ENCODE peak calls at places on chromosomes 16 and 17, in seven cellular contexts. G is HFF-Myc, J is brain microvascular endothelial cell, U is heart left ventricle, R is esophagus squamous epithelium, Y is body of pancreas, H is AG10803. B is an unnamed sample.
A peak's percentile ranks its signal among the peaks of the same experiment; 100 is the strongest.

GRCh38 chr17:63117431-63117830 is 151.4 kb downstream of the TANC2 start:
- DNase-seq in Y (no peak), G (no peak), U (no peak), H (no peak), R (no peak), J (no peak), B (no peak)

GRCh38 chr17:68849673-68850260 is 105.4 kb downstream of the ABCA8 start:
- DNase-seq in G (peak; percentile 80), H (peak; percentile 68), Y (no peak), U (no peak), J (no peak), R (no peak), B (no peak)

GRCh38 chr16:81265052-81265451 is 26.6 kb downstream of the BCO1 start:
- DNase-seq in U (no peak), G (no peak), Y (no peak), R (no peak), H (no peak), J (no peak), B (no peak)

GRCh38 chr17:51046527-51047384 is 73.9 kb downstream of the SPAG9 start:
- DNase-seq in R (no peak), H (peak; percentile 89), Y (peak; percentile 68), G (peak; percentile 59), U (peak; percentile 58), J (peak; percentile 85), B (peak; percentile 89)

GRCh38 chr16:60310836-60311445 is 1576.8 kb upstream of the GOT2 start:
- DNase-seq in H (no peak), G (no peak), R (no peak), J (no peak), Y (no peak), U (no peak), B (no peak)

GRCh38 chr16:14418795-14419225 is 211.2 kb downstream of the PARN start:
- DNase-seq in U (no peak), H (no peak), R (no peak), Y (peak; percentile 65), J (no peak), G (no peak), B (no peak)

GRCh38 chr17:35769895-35770486 is 9.3 kb downstream of the C17orf50 start:
- DNase-seq in R (no peak), G (no peak), J (no peak), U (no peak), Y (no peak), H (no peak), B (no peak)

GRCh38 chr16:14302399-14303181 is 231.5 kb downstream of the MRTFB start:
- DNase-seq in U (peak; percentile 29), R (no peak), H (no peak), Y (peak; percentile 48), J (no peak), G (no peak), B (peak; percentile 67)

GRCh38 chr16:88703486-88704309 is 2.5 kb downstream of the RNF166 start:
- DNase-seq in H (no peak), G (no peak), Y (no peak), R (no peak), U (no peak), J (no peak), B (no peak)

DNA sequence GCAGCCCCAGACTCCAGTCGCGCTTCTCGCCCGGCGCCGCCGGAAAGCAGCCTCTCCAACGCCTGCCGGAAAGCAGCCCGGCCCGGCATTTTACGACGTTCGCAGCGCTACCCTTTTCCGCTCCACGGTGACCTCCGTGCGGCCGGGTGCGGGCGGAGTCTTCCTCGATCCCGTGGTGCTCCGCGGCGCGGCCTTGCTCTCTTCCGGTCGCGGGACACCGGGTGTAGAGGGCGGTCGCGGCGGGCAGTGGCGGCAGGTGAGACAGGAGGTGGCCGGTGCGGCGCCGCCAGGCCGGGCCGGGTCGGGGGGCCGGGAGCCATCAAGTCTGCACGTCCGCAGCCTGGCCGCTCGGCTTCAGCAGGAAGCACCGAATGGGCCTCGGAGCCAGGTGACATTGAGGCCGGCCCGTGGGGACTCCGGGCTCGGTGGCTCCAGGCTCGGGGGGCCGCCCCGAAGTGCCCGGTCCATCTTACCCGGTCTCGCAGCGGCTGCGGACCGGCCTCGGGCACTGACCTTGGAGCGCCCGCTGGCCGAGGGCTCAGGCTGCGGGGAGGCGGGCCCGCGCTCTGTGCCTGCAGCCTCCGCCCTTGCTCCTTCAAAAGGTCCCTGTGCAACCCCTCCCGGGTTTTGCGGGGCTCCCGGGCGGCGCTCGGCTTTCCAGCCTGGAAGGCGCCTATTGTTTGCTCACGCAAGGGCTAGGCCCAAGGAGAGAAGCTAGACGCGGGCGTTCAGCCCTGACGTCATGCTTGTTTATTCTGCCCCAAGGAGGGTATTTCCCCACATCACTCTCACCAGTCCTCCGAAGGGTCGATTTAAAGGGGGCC is at the start of the genes COX4I1 and EMC8:
- DNase-seq in J (peak; percentile 85), G (peak; percentile 59), Y (peak; percentile 96), U (peak; percentile 97), R (peak; percentile 63), H (peak; percentile 93), B (peak; percentile 96)
- H3K4me3 ChIP-seq in J (peak within 1 kb of the TSS; percentile 93), G (peak within 1 kb of the TSS; percentile 93), Y (peak within 1 kb of the TSS; percentile 90), U (peak within 1 kb of the TSS; percentile 85), R (peak within 1 kb of the TSS; percentile 95), H (peak within 1 kb of the TSS; percentile 94), B (peak within 1 kb of the TSS; percentile 96)

GRCh38 chr16:67407788-67408452 is 8.4 kb downstream of the ZDHHC1 start:
- DNase-seq in Y (no peak), J (no peak), R (no peak), U (no peak), G (no peak), H (no peak), B (no peak)
- TF ChIP-seq CTCF in Y (no peak), J (peak; percentile 37), R (no peak), U (no peak), G (no peak), H (peak; percentile 23), B (peak; percentile 15)

GRCh38 chr16:73037331-73037745 is 10.6 kb downstream of the ZFHX3 start:
- DNase-seq in H (no peak), G (no peak), Y (peak; percentile 40), R (no peak), U (peak; percentile 38), J (no peak), B (peak; percentile 47)

GRCh38 chr16:73040735-73041402 is 7.1 kb downstream of the ZFHX3 start:
- DNase-seq in U (no peak), G (no peak), R (no peak), H (no peak), J (no peak), Y (no peak), B (no peak)

GRCh38 chr16:73036074-73036826 is 11.7 kb downstream of the ZFHX3 start:
- DNase-seq in R (no peak), U (no peak), G (no peak), H (no peak), Y (no peak), J (no peak), B (no peak)

GRCh38 chr16:73040136-73040535 is 7.8 kb downstream of the ZFHX3 start:
- DNase-seq in H (no peak), R (no peak), J (no peak), G (no peak), Y (no peak), U (no peak), B (no peak)

GRCh38 chr16:73037845-73038570 is 9.9 kb downstream of the ZFHX3 start:
- DNase-seq in G (no peak), J (no peak), U (no peak), R (no peak), H (no peak), Y (no peak), B (peak; percentile 59)
- H3K4me3 ChIP-seq in G (no peak overlapping the region), J (no peak overlapping the region), U (no peak overlapping the region), R (no peak overlapping the region), H (no peak overlapping the region), Y (no peak overlapping the region), B (no peak overlapping the region)

GRCh38 chr17:75614006-75614405 is 19.2 kb upstream of the SMIM5 start:
- DNase-seq in Y (no peak), G (no peak), J (no peak), U (no peak), R (no peak), H (no peak), B (peak; percentile 69)
- TF ChIP-seq CTCF in Y (no peak), G (no peak), J (peak; percentile 30), U (no peak), R (no peak), H (no peak), B (peak; percentile 40)

DNA sequence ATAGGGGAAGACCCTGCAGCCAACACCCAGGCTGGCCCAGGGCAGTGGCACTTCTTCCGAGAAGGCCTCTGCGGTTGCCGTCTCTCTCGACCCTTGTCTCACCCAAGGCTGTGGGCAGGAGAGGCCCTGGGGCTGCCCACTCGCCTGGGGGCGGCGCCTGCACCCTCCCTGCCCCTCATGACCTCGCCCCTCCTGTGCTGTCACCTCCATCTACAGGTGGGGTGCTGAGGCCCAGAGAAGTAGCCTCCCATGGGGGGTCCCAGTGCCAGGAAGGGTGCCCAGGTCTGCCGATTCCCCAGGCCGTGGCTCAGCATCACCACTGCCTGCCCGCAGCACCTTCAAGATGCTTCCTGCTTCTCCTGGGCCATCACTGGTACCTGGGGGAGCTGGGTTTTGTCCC is 992 bp downstream of the NLRC3 start:
- DNase-seq in Y (no peak), H (no peak), U (no peak), G (no peak), J (no peak), R (no peak), B (no peak)
- H3K4me3 ChIP-seq in Y (no peak overlapping the region), H (no peak overlapping the region), U (no peak overlapping the region), G (no peak overlapping the region), J (no peak overlapping the region), R (peak overlapping the region; percentile 52), B (no peak overlapping the region)

DNA sequence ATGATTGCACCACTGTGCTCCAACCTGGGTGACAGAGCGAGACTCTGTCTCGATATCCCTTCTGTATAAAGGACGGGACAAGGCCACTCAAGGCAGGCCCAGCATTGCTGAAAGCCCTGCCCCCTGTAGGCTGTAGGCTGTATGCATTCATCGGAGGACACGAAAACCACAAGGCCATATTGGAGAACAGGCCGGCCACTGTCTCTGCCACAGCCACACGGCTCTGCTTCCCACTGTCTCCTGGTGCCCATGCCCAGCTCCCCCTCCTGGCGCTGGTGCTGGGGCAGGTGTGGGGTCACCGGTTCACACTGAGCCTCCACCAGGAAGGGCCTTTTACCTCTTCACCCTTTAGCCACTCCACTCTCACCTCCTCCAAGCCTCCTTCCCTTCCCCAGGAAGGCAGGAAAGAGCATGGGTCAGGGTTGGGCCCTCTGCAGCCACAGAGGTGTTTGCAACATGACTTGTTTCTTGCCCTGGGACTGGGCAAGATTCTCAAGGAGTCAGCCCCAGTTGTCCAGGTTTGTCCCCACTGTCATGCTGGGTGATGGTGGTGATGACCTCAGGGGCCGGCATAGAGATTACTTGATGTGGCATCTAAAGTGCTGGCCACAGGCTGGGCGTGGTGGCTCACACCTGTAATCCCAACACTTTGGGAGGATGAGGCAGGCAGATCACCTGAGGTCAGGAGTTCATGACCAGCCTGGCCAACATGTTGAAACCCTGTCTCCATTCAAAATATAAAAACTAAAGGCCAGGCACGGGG is 5.3 kb upstream of the NTN3 start:
- DNase-seq in H (no peak), J (no peak), Y (no peak), R (no peak), G (no peak), U (no peak), B (no peak)
- TF ChIP-seq CTCF in H (peak; percentile 22), J (peak; percentile 60), Y (no peak), R (no peak), G (peak; percentile 31), U (no peak), B (peak; percentile 40)

GRCh38 chr17:83200746-83201145 is 121.3 kb downstream of the METRNL start:
- DNase-seq in Y (peak; percentile 1), R (no peak), H (peak; percentile 46), G (no peak), U (no peak), J (no peak), B (no peak)
- H3K4me3 ChIP-seq in Y (no peak overlapping the region), R (no peak overlapping the region), H (no peak overlapping the region), G (no peak overlapping the region), U (no peak overlapping the region), J (no peak overlapping the region), B (no peak overlapping the region)

GRCh38 chr16:71867934-71868333 is 16.0 kb downstream of the ZNF821 start:
- DNase-seq in R (no peak), G (no peak), Y (no peak), J (no peak), H (no peak), U (no peak), B (no peak)
- TF ChIP-seq CTCF in R (no peak), G (no peak), Y (no peak), J (peak; percentile 28), H (no peak), U (no peak), B (no peak)

B was measured in BE2C.